ENCODE peak calls at places on chromosomes 16 and 17, in eight cellular contexts. One of them, this sample, is unnamed.

GRCh38 chr17:44112284-44113280 is 10.9 kb downstream of the HDAC5 start:
- DNase-seq in NCI-H2107: no peak
- DNase-seq in GM04504: no peak
- DNase-seq in right cardiac atrium: peak
- DNase-seq in memory B cell: no peak
- DNase-seq in Peyer's patch: no peak
- DNase-seq in OCI-LY7: no peak
- DNase-seq in adipocyte: no peak
- DNase-seq in this sample: no peak

GRCh38 chr16:80440691-80441090 is 100.1 kb upstream of the DYNLRB2 start:
- DNase-seq in GM04504: no peak
- DNase-seq in right cardiac atrium: no peak
- DNase-seq in NCI-H2107: no peak
- DNase-seq in OCI-LY7: no peak
- DNase-seq in Peyer's patch: no peak
- DNase-seq in memory B cell: no peak
- DNase-seq in adipocyte: no peak
- DNase-seq in this sample: no peak

GRCh38 chr17:78680436-78680835 is 101.6 kb downstream of the CYTH1 start:
- DNase-seq in OCI-LY7: no peak
- DNase-seq in adipocyte: no peak
- DNase-seq in Peyer's patch: no peak
- DNase-seq in right cardiac atrium: no peak
- DNase-seq in memory B cell: no peak
- DNase-seq in GM04504: no peak
- DNase-seq in NCI-H2107: no peak
- DNase-seq in this sample: no peak

GRCh38 chr17:74113952-74114351 is 89.5 kb upstream of the RPL38 start:
- DNase-seq in memory B cell: no peak
- DNase-seq in adipocyte: no peak
- DNase-seq in Peyer's patch: no peak
- DNase-seq in NCI-H2107: no peak
- DNase-seq in right cardiac atrium: no peak
- DNase-seq in OCI-LY7: no peak
- DNase-seq in GM04504: no peak
- DNase-seq in this sample: no peak

GRCh38 chr16:73329363-73330306 is 281.7 kb upstream of the ZFHX3 start:
- DNase-seq in GM04504: no peak
- DNase-seq in OCI-LY7: no peak
- DNase-seq in memory B cell: no peak
- DNase-seq in right cardiac atrium: no peak
- DNase-seq in NCI-H2107: no peak
- DNase-seq in adipocyte: no peak
- DNase-seq in Peyer's patch: no peak
- DNase-seq in this sample: no peak

GRCh38 chr17:78343433-78344201 is 16.3 kb downstream of the SOCS3 start:
- DNase-seq in NCI-H2107: no peak
- DNase-seq in adipocyte: no peak
- DNase-seq in OCI-LY7: peak
- DNase-seq in memory B cell: peak
- DNase-seq in GM04504: no peak
- DNase-seq in Peyer's patch: no peak
- DNase-seq in right cardiac atrium: peak
- DNase-seq in this sample: peak

GRCh38 chr16:89581045-89581695 is 5.6 kb downstream of the CPNE7 start:
- DNase-seq in NCI-H2107: no peak
- DNase-seq in adipocyte: peak
- DNase-seq in Peyer's patch: no peak
- DNase-seq in GM04504: peak
- DNase-seq in right cardiac atrium: no peak
- DNase-seq in memory B cell: no peak
- DNase-seq in OCI-LY7: no peak
- DNase-seq in this sample: no peak

GRCh38 chr16:85686912-85687591 is 1.7 kb downstream of the GINS2 start:
- DNase-seq in NCI-H2107: no peak
- DNase-seq in Peyer's patch: peak
- DNase-seq in right cardiac atrium: no peak
- DNase-seq in memory B cell: no peak
- DNase-seq in GM04504: no peak
- DNase-seq in OCI-LY7: peak
- DNase-seq in adipocyte: no peak
- DNase-seq in this sample: peak

GRCh38 chr17:74024871-74025531 is 178.5 kb upstream of the RPL38 start:
- DNase-seq in right cardiac atrium: no peak
- DNase-seq in OCI-LY7: no peak
- DNase-seq in adipocyte: no peak
- DNase-seq in Peyer's patch: no peak
- DNase-seq in NCI-H2107: no peak
- DNase-seq in memory B cell: no peak
- DNase-seq in GM04504: no peak
- DNase-seq in this sample: no peak

GRCh38 chr16:54985668-54986067 is 55.0 kb downstream of the IRX5 start:
- DNase-seq in right cardiac atrium: no peak
- DNase-seq in memory B cell: no peak
- DNase-seq in GM04504: no peak
- DNase-seq in Peyer's patch: no peak
- DNase-seq in NCI-H2107: no peak
- DNase-seq in adipocyte: no peak
- DNase-seq in OCI-LY7: no peak
- DNase-seq in this sample: no peak

GRCh38 chr16:14394834-14395233 is 235.2 kb downstream of the PARN start:
- DNase-seq in GM04504: no peak
- DNase-seq in Peyer's patch: no peak
- DNase-seq in right cardiac atrium: no peak
- DNase-seq in memory B cell: no peak
- DNase-seq in OCI-LY7: no peak
- DNase-seq in adipocyte: no peak
- DNase-seq in NCI-H2107: no peak
- DNase-seq in this sample: no peak

GRCh38 chr16:84438971-84439696 is 65.3 kb downstream of the MEAK7 start:
- DNase-seq in NCI-H2107: no peak
- DNase-seq in right cardiac atrium: no peak
- DNase-seq in memory B cell: no peak
- DNase-seq in adipocyte: no peak
- DNase-seq in GM04504: no peak
- DNase-seq in OCI-LY7: no peak
- DNase-seq in Peyer's patch: peak
- DNase-seq in this sample: no peak

GRCh38 chr17:59829217-59830006 is 63.3 kb downstream of the TUBD1 start:
- DNase-seq in adipocyte: peak
- DNase-seq in memory B cell: peak
- DNase-seq in OCI-LY7: peak
- DNase-seq in right cardiac atrium: no peak
- DNase-seq in GM04504: peak
- DNase-seq in NCI-H2107: peak
- DNase-seq in Peyer's patch: no peak
- DNase-seq in this sample: peak

GRCh38 chr16:89860747-89861304 is 12.6 kb upstream of the TCF25 start:
- DNase-seq in adipocyte: peak
- DNase-seq in right cardiac atrium: peak
- DNase-seq in memory B cell: peak
- DNase-seq in Peyer's patch: peak
- DNase-seq in GM04504: no peak
- DNase-seq in OCI-LY7: peak
- DNase-seq in NCI-H2107: no peak
- DNase-seq in this sample: peak

GRCh38 chr17:69047368-69048263 is 13.1 kb downstream of the ABCA9 start:
- DNase-seq in Peyer's patch: peak
- DNase-seq in OCI-LY7: no peak
- DNase-seq in adipocyte: peak
- DNase-seq in right cardiac atrium: peak
- DNase-seq in NCI-H2107: no peak
- DNase-seq in memory B cell: no peak
- DNase-seq in GM04504: peak
- DNase-seq in this sample: no peak

GRCh38 chr16:54142787-54143186 is 143.8 kb downstream of the IRX3 start:
- DNase-seq in NCI-H2107: no peak
- DNase-seq in right cardiac atrium: no peak
- DNase-seq in GM04504: no peak
- DNase-seq in memory B cell: no peak
- DNase-seq in adipocyte: no peak
- DNase-seq in OCI-LY7: no peak
- DNase-seq in Peyer's patch: no peak
- DNase-seq in this sample: no peak